ENCODE peak calls at places on chromosomes 3 and 15, in five cellular contexts. D is T47D, R is activated gamma-delta T cell treated with Interleukin-2 at 50 U/mL for 16 hours, W is NCI-H345, G is nephron progenitor cell. E is an unnamed sample.

GRCh38 chr3:130896101-130896500 is 2.2 kb downstream of the ATP2C1 start:
- DNase-seq in D (no peak), R (no peak), W (no peak), G (no peak), E (no peak)

GRCh38 chr3:2420919-2421318 is 322.3 kb downstream of the CNTN4 start:
- DNase-seq in D (peak; percentile 8), R (no peak), W (no peak), G (no peak), E (no peak)

GRCh38 chr3:65953301-65953812 is 85.4 kb downstream of the MAGI1 start:
- DNase-seq in D (peak; percentile 97), R (no peak), W (peak; percentile 91), G (no peak), E (no peak)

GRCh38 chr3:47288966-47289910 is 6.5 kb downstream of the KLHL18 start:
- DNase-seq in D (no peak), R (no peak), W (no peak), G (no peak), E (no peak)

GRCh38 chr3:61903931-61904657 is 342.7 kb downstream of the PTPRG start:
- DNase-seq in D (no peak), R (no peak), W (peak; percentile 55), G (peak; percentile 16), E (no peak)

GRCh38 chr15:78242128-78242527 is 7.8 kb upstream of the ACSBG1 start:
- DNase-seq in D (peak; percentile 44), R (no peak), W (no peak), G (peak; percentile 46), E (no peak)

GRCh38 chr3:101673953-101674352 is 3.0 kb downstream of the ZBTB11 start:
- DNase-seq in D (no peak), R (no peak), W (no peak), G (no peak), E (no peak)

GRCh38 chr3:170520996-170521395 is 64.9 kb downstream of the SLC7A14 start:
- DNase-seq in D (no peak), R (no peak), W (no peak), G (no peak), E (no peak)

GRCh38 chr3:66253790-66254620 is 33.2 kb downstream of the SLC25A26 start:
- DNase-seq in D (peak; percentile 47), R (no peak), W (no peak), G (no peak), E (peak; percentile 5)

GRCh38 chr3:1195922-1196321 is 103.1 kb downstream of the CNTN6 start:
- DNase-seq in D (no peak), R (no peak), W (no peak), G (no peak), E (no peak)

GRCh38 chr3:45665101-45665572 is 24.1 kb upstream of the SACM1L start:
- DNase-seq in D (peak; percentile 71), R (peak; percentile 42), W (peak; percentile 46), G (peak; percentile 20), E (peak; percentile 55)

GRCh38 chr3:40414270-40414669 is 27.3 kb downstream of the ENTPD3 start:
- DNase-seq in D (no peak), R (no peak), W (no peak), G (no peak), E (no peak)

GRCh38 chr3:180704532-180704931 is 25.2 kb upstream of the CCDC39 start:
- DNase-seq in D (no peak), R (no peak), W (no peak), G (no peak), E (no peak)